ENCODE peak calls at places on chromosomes 4 and X, in six cellular contexts. One of them, this sample, is unnamed.

GRCh38 chr4:61201562-61202099 is 1.5 kb downstream of the ADGRL3 start:
- DNase-seq in K562: no peak
- DNase-seq in H1: no peak
- DNase-seq in HepG2: no peak
- DNase-seq in GM12891: peak
- DNase-seq in GM12878: no peak
- DNase-seq in this sample: peak

GRCh38 chrX:152878976-152879755 is 18.7 kb upstream of the ZNF185 start:
- DNase-seq in K562: no peak
- DNase-seq in H1: no peak
- DNase-seq in HepG2: no peak
- DNase-seq in GM12891: no peak
- DNase-seq in GM12878: no peak
- DNase-seq in this sample: no peak

GRCh38 chrX:68261060-68261672 is 172.1 kb downstream of the OPHN1 start:
- DNase-seq in K562: peak
- DNase-seq in H1: no peak
- DNase-seq in HepG2: no peak
- DNase-seq in GM12891: no peak
- DNase-seq in GM12878: no peak
- DNase-seq in this sample: no peak

GRCh38 chr4:59518005-59518823 is 1681.9 kb upstream of the ADGRL3 start:
- DNase-seq in K562: no peak
- DNase-seq in H1: no peak
- DNase-seq in HepG2: no peak
- DNase-seq in GM12891: no peak
- DNase-seq in GM12878: no peak
- DNase-seq in this sample: no peak

GRCh38 chr4:3484057-3484973 is 21.2 kb downstream of the DOK7 start:
- DNase-seq in K562: no peak
- DNase-seq in H1: no peak
- DNase-seq in HepG2: peak
- DNase-seq in GM12891: no peak
- DNase-seq in GM12878: no peak
- DNase-seq in this sample: no peak

GRCh38 chrX:51406688-51407519 is 74.3 kb downstream of the NUDT10 start:
- DNase-seq in K562: no peak
- DNase-seq in H1: no peak
- DNase-seq in HepG2: no peak
- DNase-seq in GM12891: no peak
- DNase-seq in GM12878: no peak
- DNase-seq in this sample: no peak

GRCh38 chrX:13808293-13808692 is 8.6 kb downstream of the GPM6B start:
- DNase-seq in K562: no peak
- DNase-seq in H1: no peak
- DNase-seq in HepG2: no peak
- DNase-seq in GM12891: no peak
- DNase-seq in GM12878: no peak
- DNase-seq in this sample: no peak

GRCh38 chr4:126405369-126405982 is 1090.7 kb downstream of the FAT4 start:
- DNase-seq in K562: no peak
- DNase-seq in H1: no peak
- DNase-seq in HepG2: peak
- DNase-seq in GM12891: no peak
- DNase-seq in GM12878: no peak
- DNase-seq in this sample: no peak

GRCh38 chr4:5839751-5840674 is 52.9 kb downstream of the CRMP1 start:
- DNase-seq in K562: no peak
- DNase-seq in H1: no peak
- DNase-seq in HepG2: no peak
- DNase-seq in GM12891: no peak
- DNase-seq in GM12878: no peak
- DNase-seq in this sample: no peak

DNA sequence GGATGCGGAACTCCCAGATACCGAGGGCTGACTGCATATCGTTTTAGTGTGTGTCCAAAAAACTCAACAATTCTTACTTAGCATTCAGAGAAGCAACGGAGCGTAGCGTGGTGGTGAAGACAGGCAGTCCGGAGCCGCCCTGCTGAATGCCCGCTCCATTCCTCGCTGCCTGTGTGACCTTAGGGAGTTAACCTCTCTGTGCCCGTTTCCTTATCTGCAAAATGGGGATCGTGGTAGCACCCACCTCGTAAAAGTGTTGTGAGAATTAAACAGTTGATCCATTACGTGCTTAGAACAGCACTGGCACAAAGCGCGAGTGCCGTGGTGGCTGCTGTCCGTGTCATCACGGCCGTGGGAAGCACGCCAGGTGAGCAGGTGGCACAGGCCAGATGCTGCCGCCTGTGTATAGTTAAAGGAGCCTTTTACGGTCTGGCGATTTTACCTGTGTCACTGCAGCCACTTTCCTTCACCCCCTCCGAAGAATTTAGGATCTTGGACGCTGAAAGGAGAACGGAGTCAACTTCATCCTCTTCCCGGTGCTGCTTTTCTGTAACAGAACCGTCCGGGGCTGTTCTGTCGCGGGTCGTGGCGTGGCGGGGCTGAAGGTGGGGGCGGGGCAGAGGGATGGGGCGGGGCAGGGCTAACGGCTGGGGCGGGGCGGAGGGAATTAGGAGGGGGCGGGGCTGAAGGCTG is 884 bp downstream of the CCDC110 start:
- DNase-seq in K562: peak
- DNase-seq in H1: no peak
- DNase-seq in HepG2: peak
- DNase-seq in GM12891: no peak
- DNase-seq in GM12878: no peak
- DNase-seq in this sample: no peak
- TF ChIP-seq POLR2AphosphoS5 in K562: no peak
- TF ChIP-seq POLR2AphosphoS5 in H1: no peak
- TF ChIP-seq POLR2AphosphoS5 in HepG2: no peak
- TF ChIP-seq POLR2AphosphoS5 in GM12891: no peak
- TF ChIP-seq POLR2AphosphoS5 in GM12878: no peak
- TF ChIP-seq POLR2AphosphoS5 in this sample: no peak

GRCh38 chr4:182807346-182807745 is 109.8 kb downstream of the DCTD start:
- DNase-seq in K562: no peak
- DNase-seq in H1: no peak
- DNase-seq in HepG2: no peak
- DNase-seq in GM12891: no peak
- DNase-seq in GM12878: no peak
- DNase-seq in this sample: no peak
- TF ChIP-seq TAF1 in K562: no peak
- TF ChIP-seq TAF1 in H1: no peak
- TF ChIP-seq TAF1 in HepG2: no peak
- TF ChIP-seq TAF1 in GM12891: no peak
- TF ChIP-seq TAF1 in GM12878: no peak
- TF ChIP-seq TAF1 in this sample: no peak

GRCh38 chr4:40055873-40056721 is 553 bp upstream of the N4BP2 start:
- DNase-seq in K562: peak
- DNase-seq in H1: no peak
- DNase-seq in HepG2: peak
- DNase-seq in GM12891: peak
- DNase-seq in GM12878: no peak
- DNase-seq in this sample: peak
- TF ChIP-seq POLR2A in K562: peak
- TF ChIP-seq POLR2A in H1: peak
- TF ChIP-seq POLR2A in HepG2: peak
- TF ChIP-seq POLR2A in GM12891: peak
- TF ChIP-seq POLR2A in GM12878: peak
- TF ChIP-seq POLR2A in this sample: peak

DNA sequence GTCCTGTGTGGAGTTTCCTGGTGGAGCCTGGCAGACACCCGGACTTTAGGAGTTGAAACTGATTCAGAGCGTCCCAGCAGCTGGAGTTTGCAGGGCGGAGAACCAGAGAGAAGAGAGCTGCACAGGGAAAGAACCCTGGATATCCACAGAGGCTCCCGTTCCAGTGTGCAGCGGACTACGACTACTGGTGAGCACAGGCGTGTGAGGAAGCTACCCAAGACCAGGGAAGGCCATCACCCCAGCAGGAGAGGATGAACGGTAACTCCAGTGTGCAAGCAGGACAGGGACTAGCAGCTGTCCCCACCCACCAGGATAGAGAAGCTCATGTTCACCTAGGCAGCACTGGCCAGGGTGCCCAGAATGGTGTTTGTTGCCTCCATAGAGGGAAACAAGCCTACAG is 2.3 kb downstream of the LAGE3 start:
- DNase-seq in K562: no peak
- DNase-seq in H1: no peak
- DNase-seq in HepG2: no peak
- DNase-seq in GM12891: no peak
- DNase-seq in GM12878: no peak
- DNase-seq in this sample: no peak
- TF ChIP-seq POLR2AphosphoS5 in K562: no peak
- TF ChIP-seq POLR2AphosphoS5 in H1: no peak
- TF ChIP-seq POLR2AphosphoS5 in HepG2: no peak
- TF ChIP-seq POLR2AphosphoS5 in GM12891: no peak
- TF ChIP-seq POLR2AphosphoS5 in GM12878: no peak
- TF ChIP-seq POLR2AphosphoS5 in this sample: no peak

GRCh38 chr4:47287735-47288134 is 175.8 kb downstream of the COMMD8 start:
- DNase-seq in K562: peak
- DNase-seq in H1: no peak
- DNase-seq in HepG2: no peak
- DNase-seq in GM12891: no peak
- DNase-seq in GM12878: peak
- DNase-seq in this sample: no peak
- TF ChIP-seq TAF1 in K562: no peak
- TF ChIP-seq TAF1 in H1: no peak
- TF ChIP-seq TAF1 in HepG2: no peak
- TF ChIP-seq TAF1 in GM12891: no peak
- TF ChIP-seq TAF1 in GM12878: no peak
- TF ChIP-seq TAF1 in this sample: no peak

GRCh38 chrX:37846934-37847732 is at the start of gene DYNLT3:
- DNase-seq in K562: peak
- DNase-seq in H1: peak
- DNase-seq in HepG2: peak
- DNase-seq in GM12891: peak
- DNase-seq in GM12878: peak
- DNase-seq in this sample: peak
- TF ChIP-seq POLR2A in K562: peak
- TF ChIP-seq POLR2A in H1: no peak
- TF ChIP-seq POLR2A in HepG2: no peak
- TF ChIP-seq POLR2A in GM12891: no peak
- TF ChIP-seq POLR2A in GM12878: peak
- TF ChIP-seq POLR2A in this sample: peak

GRCh38 chrX:153946910-153947769 is 2.7 kb upstream of the RENBP start:
- DNase-seq in K562: peak
- DNase-seq in H1: no peak
- DNase-seq in HepG2: peak
- DNase-seq in GM12891: no peak
- DNase-seq in GM12878: no peak
- DNase-seq in this sample: peak
- TF ChIP-seq POLR2AphosphoS5 in K562: peak
- TF ChIP-seq POLR2AphosphoS5 in H1: no peak
- TF ChIP-seq POLR2AphosphoS5 in HepG2: no peak
- TF ChIP-seq POLR2AphosphoS5 in GM12891: peak
- TF ChIP-seq POLR2AphosphoS5 in GM12878: peak
- TF ChIP-seq POLR2AphosphoS5 in this sample: no peak

GRCh38 chr4:82473621-82474164 is 43.3 kb downstream of the ENOPH1 start:
- DNase-seq in K562: no peak
- DNase-seq in H1: no peak
- DNase-seq in HepG2: no peak
- DNase-seq in GM12891: no peak
- DNase-seq in GM12878: no peak
- DNase-seq in this sample: no peak

GRCh38 chr4:82467442-82467841 is 37.1 kb downstream of the ENOPH1 start:
- DNase-seq in K562: peak
- DNase-seq in H1: no peak
- DNase-seq in HepG2: peak
- DNase-seq in GM12891: no peak
- DNase-seq in GM12878: no peak
- DNase-seq in this sample: no peak

DNA sequence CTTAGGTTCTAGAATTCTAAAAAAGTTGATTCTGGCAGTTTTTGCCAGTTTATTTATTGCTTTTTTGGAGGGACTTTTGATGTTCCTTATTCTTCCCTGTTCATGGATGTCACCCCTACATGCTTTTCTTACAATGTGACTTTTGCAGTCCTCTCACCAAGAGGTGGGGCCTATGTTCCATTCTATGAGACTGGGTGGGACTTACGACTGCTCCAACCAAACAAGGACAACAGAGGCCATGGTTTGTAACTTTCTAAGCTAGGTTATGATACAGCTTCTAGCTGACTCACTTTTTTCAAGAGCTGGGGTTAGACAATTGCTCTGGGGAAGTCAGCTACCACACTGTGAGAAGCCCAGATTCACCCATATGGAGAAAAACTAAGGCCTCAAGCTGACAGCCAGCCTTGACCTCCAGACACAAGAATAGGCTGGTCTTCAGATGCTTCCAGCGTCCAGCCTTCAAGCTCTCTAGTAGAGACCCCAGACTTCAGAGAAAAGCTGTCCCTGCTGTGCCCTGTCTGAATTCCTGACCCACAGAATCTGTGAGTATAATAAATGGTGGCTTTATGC is 39.5 kb downstream of the ENOPH1 start:
- DNase-seq in K562: peak
- DNase-seq in H1: no peak
- DNase-seq in HepG2: peak
- DNase-seq in GM12891: no peak
- DNase-seq in GM12878: no peak
- DNase-seq in this sample: no peak
- TF ChIP-seq TAF1 in K562: no peak
- TF ChIP-seq TAF1 in H1: no peak
- TF ChIP-seq TAF1 in HepG2: no peak
- TF ChIP-seq TAF1 in GM12891: no peak
- TF ChIP-seq TAF1 in GM12878: no peak
- TF ChIP-seq TAF1 in this sample: no peak

This sample was measured in GM12892.